ENCODE peak calls at places on chromosome 1, in four cellular contexts. K, B, X and M are unnamed samples.

GRCh38 chr1:231354330-231355020 is 16.4 kb downstream of the SPRTN start:
- DNase-seq in B (peak; percentile 44), X (no peak), K (no peak), M (no peak)

GRCh38 chr1:168396940-168397680 is 116.4 kb downstream of the TBX19 start:
- DNase-seq in X (no peak), B (no peak), K (no peak), M (no peak)

GRCh38 chr1:155334980-155335379 is 14.3 kb downstream of the RUSC1 start:
- DNase-seq in K (no peak), B (no peak), X (no peak), M (no peak)

GRCh38 chr1:99652881-99653281 is 7.0 kb downstream of the PALMD start:
- DNase-seq in K (no peak), X (no peak), B (no peak), M (no peak)

GRCh38 chr1:31426249-31426922 is 13.4 kb downstream of the SERINC2 start:
- DNase-seq in B (no peak), X (no peak), K (no peak), M (no peak)

GRCh38 chr1:44684525-44684924 is 10.0 kb downstream of the ARMH1 start:
- DNase-seq in K (no peak), X (no peak), B (no peak), M (no peak)

GRCh38 chr1:111989531-111990025 is at the start of gene KCND3:
- DNase-seq in B (peak; percentile 43), K (peak; percentile 30), X (no peak), M (peak; percentile 56)

GRCh38 chr1:87061742-87062156 is 147.3 kb downstream of the HS2ST1 start:
- DNase-seq in B (no peak), X (no peak), K (no peak), M (no peak)

GRCh38 chr1:42186172-42186571 is 21.6 kb upstream of the GUCA2A start:
- DNase-seq in K (no peak), X (no peak), B (no peak), M (no peak)

GRCh38 chr1:46153732-46154131 is 21.2 kb upstream of the TSPAN1 start:
- DNase-seq in K (no peak), X (no peak), B (no peak), M (no peak)

GRCh38 chr1:182833271-182833670 is 5.9 kb upstream of the DHX9 start:
- DNase-seq in B (no peak), K (no peak), X (no peak), M (no peak)

GRCh38 chr1:167148388-167148787 is 54.5 kb downstream of the STYXL2 start:
- DNase-seq in B (no peak), K (no peak), X (no peak), M (no peak)

GRCh38 chr1:116820362-116820761 is 66.1 kb downstream of the CD2 start:
- DNase-seq in K (no peak), X (no peak), B (no peak), M (no peak)

GRCh38 chr1:245791410-245792312 is 636.9 kb downstream of the KIF26B start:
- DNase-seq in K (no peak), X (no peak), B (no peak), M (no peak)

DNA sequence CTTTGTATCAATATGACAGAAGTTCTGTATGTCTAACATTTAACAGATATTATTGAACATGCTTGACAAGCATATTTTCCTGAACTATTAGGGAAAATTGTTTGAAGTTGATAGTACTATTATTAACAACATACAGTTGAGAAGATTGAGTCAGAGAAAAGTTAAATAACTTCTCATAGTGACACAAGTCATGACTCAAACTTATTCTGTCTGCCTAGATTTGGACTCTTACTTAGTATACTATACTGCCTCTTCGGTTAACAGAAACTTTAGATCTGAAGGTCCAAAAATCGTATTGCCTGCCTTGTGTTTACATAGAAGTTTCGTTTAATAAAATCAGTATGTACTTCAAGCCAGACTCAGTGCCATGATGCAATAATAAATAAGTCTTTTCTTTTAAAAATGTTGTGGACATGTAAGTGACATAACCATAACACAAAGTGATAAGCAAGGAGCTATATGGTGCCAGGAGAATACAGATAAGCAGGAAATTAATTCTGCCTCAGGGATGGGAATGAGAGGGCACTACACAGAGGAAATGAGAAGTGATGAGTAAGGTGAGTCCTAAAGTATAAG is 48.0 kb downstream of the LHX9 start:
- DNase-seq in X (no peak), K (no peak), B (no peak), M (no peak)
- TF ChIP-seq ELF4 in X (no peak), K (no peak), B (no peak), M (no peak)

DNA sequence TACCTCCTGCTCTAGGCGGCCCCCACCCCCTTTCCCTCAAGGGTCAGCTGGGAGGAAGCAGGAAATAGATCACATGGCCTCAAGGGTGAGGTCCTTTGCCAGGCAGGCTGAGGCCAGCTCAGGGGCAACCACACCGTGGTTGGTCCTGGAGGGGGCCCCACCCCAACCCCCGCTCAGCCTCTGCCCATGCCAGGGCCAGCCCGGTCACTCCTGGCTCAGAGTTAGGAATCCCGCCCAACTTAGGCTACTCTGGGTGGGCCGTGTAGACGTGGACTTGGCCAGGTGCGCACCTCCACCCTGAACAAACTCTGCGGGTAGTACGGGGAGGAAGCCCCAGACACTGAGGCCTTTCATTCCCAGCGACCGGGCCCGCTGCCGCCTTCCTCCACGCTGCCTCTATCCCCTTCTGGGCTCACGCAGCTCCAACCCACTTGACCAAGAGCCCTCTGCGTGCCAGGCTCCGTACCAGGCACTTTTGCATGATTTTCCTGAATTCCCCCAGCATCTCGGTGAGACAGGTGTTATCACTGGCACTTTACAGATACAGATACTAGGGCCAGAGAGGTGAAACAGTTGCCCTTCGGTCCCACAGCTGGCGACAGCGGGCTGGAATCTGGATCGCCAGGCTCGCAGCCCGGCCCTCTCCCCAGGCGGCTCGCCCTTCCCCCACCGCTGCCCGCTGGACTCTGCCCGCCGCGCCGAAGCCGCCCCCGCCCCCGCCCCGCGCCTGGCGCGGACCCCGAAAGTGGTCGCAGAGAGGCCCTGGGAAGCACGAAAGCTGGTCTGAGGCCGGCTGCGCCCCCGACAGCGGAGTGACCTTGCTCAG is 771 bp downstream of the GALE start:
- DNase-seq in X (peak; percentile 61), B (peak; percentile 76), K (peak; percentile 57), M (no peak)
- TF ChIP-seq ELF4 in X (no peak), B (peak; percentile 40), K (no peak), M (no peak)

DNA sequence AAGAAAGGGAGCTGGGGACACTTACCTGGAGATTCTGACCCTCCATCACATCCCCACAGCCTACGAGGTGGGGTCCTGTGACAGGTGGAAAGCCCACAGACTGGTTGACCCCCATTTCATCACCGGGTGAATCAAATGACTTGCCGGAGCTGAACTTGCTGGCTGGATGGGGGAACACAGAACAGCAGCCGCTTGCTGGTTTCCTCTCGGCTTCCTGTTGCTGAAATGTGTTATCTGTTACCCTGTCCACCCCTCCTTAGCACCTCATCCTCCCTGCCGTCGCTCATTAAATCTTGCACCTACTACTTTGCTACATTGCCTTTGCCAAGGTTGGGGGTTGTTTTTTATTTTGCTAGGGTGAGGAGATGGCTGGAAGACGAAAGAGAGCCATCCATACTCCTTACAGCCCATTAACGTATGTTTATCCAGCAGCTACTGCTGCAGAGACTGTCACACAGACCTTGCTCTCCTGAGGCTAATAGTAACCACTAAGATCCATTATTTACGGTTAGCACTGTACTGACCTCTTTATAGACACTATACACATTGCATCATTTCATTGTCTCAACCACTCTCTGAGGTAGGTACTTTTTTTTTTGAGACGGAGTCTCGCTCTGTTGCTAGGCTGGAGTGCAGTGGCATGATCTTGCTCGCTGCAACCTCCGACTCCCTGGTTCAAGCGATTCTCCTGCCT is 7.0 kb downstream of the PAFAH2 start:
- DNase-seq in B (no peak), X (no peak), K (no peak), M (no peak)
- TF ChIP-seq ELF4 in B (no peak), X (no peak), K (no peak), M (no peak)

GRCh38 chr1:36502616-36503015 is 19.9 kb upstream of the CSF3R start:
- DNase-seq in K (no peak), X (no peak), B (no peak), M (no peak)
- TF ChIP-seq ELF4 in K (no peak), X (no peak), B (no peak), M (no peak)

GRCh38 chr1:226954337-226954736 is 14.2 kb downstream of the COQ8A start:
- DNase-seq in B (no peak), K (no peak), X (no peak), M (no peak)
- TF ChIP-seq ELF4 in B (no peak), K (no peak), X (no peak), M (no peak)

GRCh38 chr1:6385673-6386191 is 7.8 kb downstream of the ACOT7 start:
- DNase-seq in B (peak; percentile 57), X (no peak), K (peak; percentile 90), M (no peak)
- TF ChIP-seq ELF4 in B (no peak), X (no peak), K (no peak), M (no peak)

DNA sequence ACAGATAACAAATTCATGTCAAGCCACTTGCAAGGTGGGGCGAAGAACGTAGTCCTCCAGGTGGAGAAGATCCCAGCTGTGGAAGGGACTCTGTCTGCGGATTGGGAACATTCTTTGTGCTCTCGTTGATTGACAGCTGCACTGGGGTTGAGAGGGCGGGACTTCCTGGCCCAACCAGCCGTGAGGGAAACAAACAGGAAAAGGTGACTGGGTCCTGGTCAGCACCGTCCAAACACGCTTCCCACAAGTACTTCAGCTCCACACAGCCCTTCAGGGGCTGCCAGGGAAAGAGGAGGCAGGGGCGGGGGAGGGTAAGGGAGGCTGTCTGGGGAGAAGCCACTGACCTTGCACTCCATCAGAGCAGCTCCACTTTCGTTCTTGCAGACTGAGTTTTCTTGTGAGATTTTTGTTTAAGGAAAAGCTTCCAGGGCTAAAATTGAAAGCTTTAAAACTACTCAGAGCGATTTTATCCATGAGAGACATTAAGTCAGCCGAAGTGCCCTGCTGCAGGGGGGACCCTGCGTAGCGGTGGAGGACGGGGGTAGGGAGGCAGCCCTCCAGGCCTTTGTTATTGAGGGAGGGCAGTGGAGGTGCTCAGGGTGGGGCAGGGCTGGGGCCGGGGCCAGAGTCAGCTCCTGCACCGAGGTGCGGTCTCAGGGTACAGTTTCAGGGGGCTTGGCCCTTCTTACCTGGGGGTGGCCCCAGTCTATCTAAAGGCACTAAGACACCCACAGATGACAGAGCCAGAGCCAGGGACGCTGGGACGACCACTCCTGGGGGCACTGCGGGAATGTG is 21.6 kb upstream of the STUM start:
- DNase-seq in X (peak; percentile 24), B (peak; percentile 77), K (peak; percentile 71), M (peak; percentile 77)
- TF ChIP-seq ELF4 in X (no peak), B (no peak), K (no peak), M (no peak)

GRCh38 chr1:43366601-43367025 is 1.2 kb downstream of the ELOVL1 start:
- DNase-seq in B (peak; percentile 50), K (peak; percentile 30), X (no peak), M (no peak)
- TF ChIP-seq ELF4 in B (no peak), K (no peak), X (no peak), M (no peak)

DNA sequence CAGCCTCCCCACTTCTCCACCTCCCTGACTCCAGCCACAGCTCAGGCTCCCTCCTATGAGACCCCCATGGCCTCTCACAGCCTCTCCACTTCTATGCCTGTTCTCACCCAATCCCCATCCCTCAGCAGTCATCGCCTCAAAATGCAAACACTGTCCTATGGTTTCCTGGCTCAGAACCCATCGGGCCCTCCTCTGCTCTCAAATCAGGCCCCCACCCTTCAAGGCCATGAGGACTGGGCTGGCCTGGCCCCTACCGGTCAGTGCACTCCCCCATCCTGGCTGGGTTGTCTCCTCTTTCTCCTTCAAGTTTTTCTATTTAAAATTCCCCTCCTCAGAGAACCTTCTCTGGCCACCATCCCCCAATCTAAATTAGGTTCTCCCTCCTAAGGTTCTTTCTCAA is 347.3 kb downstream of the MATN1 start:
- DNase-seq in B (no peak), X (no peak), K (no peak), M (no peak)
- TF ChIP-seq ELF4 in B (no peak), X (no peak), K (no peak), M (no peak)